ENCODE peak calls at places on chromosomes 16 and 17, in eight cellular contexts. J is IMR-90, D is nephron progenitor cell, U is MM.1S, R is Peyer's patch, N is NCI-H748 treated with DMSO at 0.1 percent for 48 hours, O is tibial artery, V is left colon. I is an unnamed sample.

GRCh38 chr16:82641336-82641984 is 14.7 kb downstream of the CDH13 start:
- DNase-seq in R (no peak), V (no peak), N (no peak), D (no peak), J (peak), O (no peak), U (peak), I (no peak)

GRCh38 chr17:74325743-74326379 is at the start of gene KIF19:
- DNase-seq in N (no peak), R (peak), V (peak), O (no peak), J (no peak), D (peak), U (peak), I (no peak)

GRCh38 chr17:34254651-34255380 is at the start of gene CCL2:
- DNase-seq in O (peak), U (peak), V (peak), J (peak), N (no peak), D (peak), R (peak), I (no peak)

GRCh38 chr17:34763727-34764665 is 184.6 kb downstream of the TMEM132E start:
- DNase-seq in N (no peak), U (no peak), D (no peak), V (no peak), J (peak), R (no peak), O (no peak), I (no peak)

GRCh38 chr17:67578058-67578457 is 139.7 kb upstream of the NOL11 start:
- DNase-seq in D (no peak), R (no peak), V (no peak), O (no peak), J (no peak), N (no peak), U (no peak), I (no peak)

GRCh38 chr16:73209190-73209589 is 161.3 kb upstream of the ZFHX3 start:
- DNase-seq in N (no peak), O (no peak), V (no peak), U (no peak), J (no peak), R (no peak), D (no peak), I (no peak)

GRCh38 chr17:59221159-59221847 is 992 bp downstream of the GDPD1 start:
- DNase-seq in V (no peak), R (peak), N (no peak), O (no peak), J (no peak), U (peak), D (no peak), I (no peak)

GRCh38 chr16:74999208-74999682 is 421 bp downstream of the ZNRF1 start:
- DNase-seq in N (no peak), V (peak), D (no peak), U (no peak), R (no peak), O (no peak), J (no peak), I (no peak)

GRCh38 chr17:5702951-5703510 is 118.7 kb upstream of the NLRP1 start:
- DNase-seq in J (no peak), R (no peak), V (no peak), D (no peak), O (no peak), U (no peak), N (peak), I (no peak)

I was measured in astrocyte of the cerebellum.